ENCODE peak calls at places on chromosome 10, in four cellular contexts. One of them, this sample, is unnamed. For H3K4me1, the result is how much of the 10 kb centered on the place peaks cover.

GRCh38 chr10:131114846-131115245 is 196.7 kb downstream of the TCERG1L start:
- DNase-seq in suprapubic skin: no peak
- DNase-seq in A549: no peak
- DNase-seq in heart left ventricle: no peak
- DNase-seq in this sample: no peak

GRCh38 chr10:29328988-29329387 is 40.1 kb downstream of the LYZL1 start:
- DNase-seq in suprapubic skin: no peak
- DNase-seq in A549: no peak
- DNase-seq in heart left ventricle: peak
- DNase-seq in this sample: no peak

GRCh38 chr10:101694674-101695403 is at the start of gene FBXW4:
- DNase-seq in suprapubic skin: peak
- DNase-seq in A549: peak
- DNase-seq in heart left ventricle: peak
- DNase-seq in this sample: peak

GRCh38 chr10:17001961-17002749 is 127.5 kb downstream of the CUBN start:
- DNase-seq in suprapubic skin: no peak
- DNase-seq in A549: no peak
- DNase-seq in heart left ventricle: peak
- DNase-seq in this sample: no peak

GRCh38 chr10:122336332-122336731 is 38.2 kb upstream of the PLEKHA1 start:
- DNase-seq in suprapubic skin: no peak
- DNase-seq in A549: no peak
- DNase-seq in heart left ventricle: no peak
- DNase-seq in this sample: no peak

GRCh38 chr10:1542941-1543340 is 194.4 kb downstream of the ADARB2 start:
- DNase-seq in suprapubic skin: no peak
- DNase-seq in A549: no peak
- DNase-seq in heart left ventricle: no peak
- DNase-seq in this sample: peak

GRCh38 chr10:126006906-126007305 is 110.5 kb downstream of the FANK1 start:
- DNase-seq in suprapubic skin: no peak
- DNase-seq in A549: no peak
- DNase-seq in heart left ventricle: no peak
- DNase-seq in this sample: no peak

GRCh38 chr10:111475720-111476119 is 398.9 kb downstream of the ADRA2A start:
- DNase-seq in suprapubic skin: no peak
- DNase-seq in A549: no peak
- DNase-seq in heart left ventricle: no peak
- DNase-seq in this sample: no peak

GRCh38 chr10:5466451-5466996 is 32.8 kb downstream of the CALML5 start:
- DNase-seq in suprapubic skin: no peak
- DNase-seq in A549: no peak
- DNase-seq in heart left ventricle: no peak
- DNase-seq in this sample: peak

GRCh38 chr10:69383485-69384089 is 33.1 kb downstream of the TACR2 start:
- DNase-seq in suprapubic skin: no peak
- DNase-seq in A549: no peak
- DNase-seq in heart left ventricle: peak
- DNase-seq in this sample: no peak

GRCh38 chr10:89861584-89862287 is 160.3 kb downstream of the KIF20B start:
- DNase-seq in suprapubic skin: no peak
- DNase-seq in A549: no peak
- DNase-seq in heart left ventricle: no peak
- DNase-seq in this sample: no peak

GRCh38 chr10:92751827-92752226 is 62.1 kb downstream of the HHEX start:
- DNase-seq in suprapubic skin: no peak
- DNase-seq in A549: no peak
- DNase-seq in heart left ventricle: no peak
- DNase-seq in this sample: no peak

GRCh38 chr10:118977022-118977599 is 52.4 kb upstream of the NANOS1 start:
- DNase-seq in suprapubic skin: peak
- DNase-seq in A549: no peak
- DNase-seq in heart left ventricle: no peak
- DNase-seq in this sample: no peak

GRCh38 chr10:17144757-17145156 is 15.1 kb upstream of the CUBN start:
- DNase-seq in suprapubic skin: no peak
- DNase-seq in A549: no peak
- DNase-seq in heart left ventricle: no peak
- DNase-seq in this sample: no peak

GRCh38 chr10:47290338-47290737 is 9.7 kb upstream of the GDF10 start:
- DNase-seq in suprapubic skin: peak
- DNase-seq in A549: no peak
- DNase-seq in heart left ventricle: no peak
- DNase-seq in this sample: no peak

GRCh38 chr10:103564799-103565365 is 71.4 kb downstream of the NEURL1 start:
- DNase-seq in suprapubic skin: no peak
- DNase-seq in A549: peak
- DNase-seq in heart left ventricle: no peak
- DNase-seq in this sample: no peak

GRCh38 chr10:12530017-12530416 is 180.7 kb downstream of the CAMK1D start:
- DNase-seq in suprapubic skin: peak
- DNase-seq in A549: no peak
- DNase-seq in heart left ventricle: no peak
- DNase-seq in this sample: no peak

GRCh38 chr10:110852897-110853296 is 18.8 kb upstream of the PDCD4 start:
- DNase-seq in suprapubic skin: no peak
- DNase-seq in A549: no peak
- DNase-seq in heart left ventricle: no peak
- DNase-seq in this sample: no peak

GRCh38 chr10:42973870-42974692 is 102.8 kb upstream of the RET start:
- DNase-seq in suprapubic skin: no peak
- DNase-seq in A549: no peak
- DNase-seq in heart left ventricle: peak
- DNase-seq in this sample: no peak

GRCh38 chr10:92418221-92418620 is 127.3 kb downstream of the MARCHF5 start:
- DNase-seq in suprapubic skin: no peak
- DNase-seq in A549: no peak
- DNase-seq in heart left ventricle: no peak
- DNase-seq in this sample: no peak

GRCh38 chr10:132162021-132162531 is 24.7 kb upstream of the DPYSL4 start:
- DNase-seq in suprapubic skin: no peak
- DNase-seq in A549: no peak
- DNase-seq in heart left ventricle: no peak
- DNase-seq in this sample: no peak

GRCh38 chr10:22617516-22617915 is 96.9 kb downstream of the PIP4K2A start:
- DNase-seq in suprapubic skin: no peak
- DNase-seq in A549: no peak
- DNase-seq in heart left ventricle: no peak
- DNase-seq in this sample: no peak

GRCh38 chr10:50464004-50464409 is 159.7 kb downstream of the SGMS1 start:
- DNase-seq in suprapubic skin: no peak
- DNase-seq in A549: no peak
- DNase-seq in heart left ventricle: peak
- DNase-seq in this sample: no peak

GRCh38 chr10:47319798-47320197 is 2.5 kb upstream of the GDF2 start:
- DNase-seq in suprapubic skin: peak
- DNase-seq in A549: no peak
- DNase-seq in heart left ventricle: no peak
- DNase-seq in this sample: no peak

GRCh38 chr10:70510904-70511303 is 32.3 kb downstream of the PALD1 start:
- DNase-seq in suprapubic skin: no peak
- DNase-seq in A549: no peak
- DNase-seq in heart left ventricle: no peak
- DNase-seq in this sample: no peak

GRCh38 chr10:117284726-117285494 is 44.0 kb downstream of the SLC18A2 start:
- DNase-seq in suprapubic skin: no peak
- DNase-seq in A549: no peak
- DNase-seq in heart left ventricle: no peak
- DNase-seq in this sample: no peak

GRCh38 chr10:87925570-87925969 is 62.1 kb downstream of the PTEN start:
- DNase-seq in suprapubic skin: no peak
- DNase-seq in A549: no peak
- DNase-seq in heart left ventricle: no peak
- DNase-seq in this sample: no peak

GRCh38 chr10:47059606-47060311 is 148.5 kb downstream of the PTPN20 start:
- DNase-seq in suprapubic skin: peak
- DNase-seq in A549: no peak
- DNase-seq in heart left ventricle: no peak
- DNase-seq in this sample: no peak

GRCh38 chr10:89392974-89393373 is 551 bp downstream of the IFIT1 start:
- DNase-seq in suprapubic skin: no peak
- DNase-seq in A549: no peak
- DNase-seq in heart left ventricle: no peak
- DNase-seq in this sample: no peak

GRCh38 chr10:24027107-24027506 is 181.8 kb upstream of the KIAA1217 start:
- DNase-seq in suprapubic skin: no peak
- DNase-seq in A549: no peak
- DNase-seq in heart left ventricle: no peak
- DNase-seq in this sample: no peak

GRCh38 chr10:132299381-132300336 is 8.1 kb downstream of the STK32C start:
- DNase-seq in suprapubic skin: peak
- DNase-seq in A549: no peak
- DNase-seq in heart left ventricle: no peak
- DNase-seq in this sample: no peak

GRCh38 chr10:97585439-97585811 is 1.2 kb downstream of the HOGA1 start:
- DNase-seq in suprapubic skin: no peak
- DNase-seq in A549: no peak
- DNase-seq in heart left ventricle: no peak
- DNase-seq in this sample: no peak

GRCh38 chr10:97582169-97582568 is 2.0 kb upstream of the HOGA1 start:
- DNase-seq in suprapubic skin: no peak
- DNase-seq in A549: no peak
- DNase-seq in heart left ventricle: no peak
- DNase-seq in this sample: no peak

GRCh38 chr10:97584798-97585438 is 729 bp downstream of the HOGA1 start:
- DNase-seq in suprapubic skin: no peak
- DNase-seq in A549: no peak
- DNase-seq in heart left ventricle: no peak
- DNase-seq in this sample: no peak

GRCh38 chr10:97583476-97583875 is 713 bp upstream of the HOGA1 start:
- DNase-seq in suprapubic skin: no peak
- DNase-seq in A549: no peak
- DNase-seq in heart left ventricle: no peak
- DNase-seq in this sample: no peak

DNA sequence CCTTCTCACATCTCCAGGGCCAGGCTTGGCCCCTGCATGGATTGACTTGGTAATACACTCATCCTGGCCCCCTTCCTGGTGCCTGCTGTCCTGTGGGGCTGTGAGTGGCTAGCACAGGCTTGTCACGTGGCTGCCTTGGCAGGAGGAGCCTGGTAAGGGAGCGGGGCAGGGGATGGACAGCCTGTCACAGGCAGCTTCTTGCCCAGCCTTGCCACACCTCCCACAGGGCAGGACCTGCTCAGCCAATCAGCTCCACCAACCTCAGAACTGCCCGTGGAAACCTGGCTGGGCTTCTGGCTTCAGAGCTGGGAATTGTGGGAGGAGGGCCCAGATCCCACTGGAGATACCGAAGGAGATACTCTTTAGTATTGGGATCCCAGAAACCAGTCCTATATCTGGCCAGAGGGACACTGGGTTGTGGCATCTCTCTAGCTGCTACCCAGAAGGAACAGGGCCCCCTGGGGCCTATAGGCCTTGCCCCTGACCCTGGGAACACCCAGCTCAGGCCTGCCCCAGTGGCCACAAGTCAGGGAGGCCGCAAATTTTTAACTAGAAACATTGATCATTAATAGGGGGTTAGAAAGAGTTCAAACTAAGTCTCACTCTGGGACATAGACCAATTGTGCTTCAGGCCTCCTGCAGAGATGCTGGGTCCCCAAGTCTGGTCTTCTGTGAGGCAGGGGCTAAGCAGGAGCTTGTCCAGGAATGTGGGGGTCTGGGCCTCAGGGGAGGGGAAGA is at the start of gene HOGA1:
- DNase-seq in suprapubic skin: no peak
- DNase-seq in A549: peak
- DNase-seq in heart left ventricle: peak
- DNase-seq in this sample: peak
- TF ChIP-seq POLR2A in suprapubic skin: no peak
- TF ChIP-seq POLR2A in A549: peak
- TF ChIP-seq POLR2A in heart left ventricle: peak
- TF ChIP-seq POLR2A in this sample: no peak

DNA sequence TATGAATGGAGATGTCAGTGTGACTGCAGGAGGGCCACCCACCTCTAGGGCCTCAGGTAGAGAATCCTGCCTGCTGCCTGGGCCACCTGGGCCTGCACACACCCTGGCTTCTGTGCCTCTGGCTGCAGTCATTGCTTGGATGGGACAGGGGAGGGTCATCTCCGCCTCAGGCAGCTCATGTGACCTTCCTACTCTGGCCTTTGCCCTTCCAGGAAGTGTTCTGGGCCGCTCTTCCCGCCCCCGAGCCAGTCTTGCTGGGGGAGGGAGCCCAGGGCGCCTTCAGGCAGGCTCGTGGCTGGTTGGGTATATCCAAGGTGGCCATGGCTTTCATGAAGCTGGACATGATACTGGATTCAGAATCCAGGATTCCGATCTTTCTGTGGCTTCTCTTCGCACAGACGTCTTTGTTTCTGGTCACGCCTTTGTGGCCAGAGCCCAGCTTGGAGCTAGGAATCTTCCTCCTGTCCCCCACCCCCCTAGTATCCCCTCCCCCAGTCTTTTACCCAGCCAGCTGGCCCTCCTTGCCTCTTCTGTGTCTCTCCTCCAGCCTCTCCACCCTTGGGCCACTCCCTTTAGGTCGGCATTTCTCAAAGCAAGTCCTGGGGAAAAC is 119.5 kb downstream of the ZMIZ1 start:
- DNase-seq in suprapubic skin: no peak
- DNase-seq in A549: no peak
- DNase-seq in heart left ventricle: no peak
- DNase-seq in this sample: no peak
- H3K4me1 ChIP-seq in suprapubic skin: half or more
- H3K4me1 ChIP-seq in A549: half or more
- H3K4me1 ChIP-seq in heart left ventricle: half or more
- H3K4me1 ChIP-seq in this sample: under half

DNA sequence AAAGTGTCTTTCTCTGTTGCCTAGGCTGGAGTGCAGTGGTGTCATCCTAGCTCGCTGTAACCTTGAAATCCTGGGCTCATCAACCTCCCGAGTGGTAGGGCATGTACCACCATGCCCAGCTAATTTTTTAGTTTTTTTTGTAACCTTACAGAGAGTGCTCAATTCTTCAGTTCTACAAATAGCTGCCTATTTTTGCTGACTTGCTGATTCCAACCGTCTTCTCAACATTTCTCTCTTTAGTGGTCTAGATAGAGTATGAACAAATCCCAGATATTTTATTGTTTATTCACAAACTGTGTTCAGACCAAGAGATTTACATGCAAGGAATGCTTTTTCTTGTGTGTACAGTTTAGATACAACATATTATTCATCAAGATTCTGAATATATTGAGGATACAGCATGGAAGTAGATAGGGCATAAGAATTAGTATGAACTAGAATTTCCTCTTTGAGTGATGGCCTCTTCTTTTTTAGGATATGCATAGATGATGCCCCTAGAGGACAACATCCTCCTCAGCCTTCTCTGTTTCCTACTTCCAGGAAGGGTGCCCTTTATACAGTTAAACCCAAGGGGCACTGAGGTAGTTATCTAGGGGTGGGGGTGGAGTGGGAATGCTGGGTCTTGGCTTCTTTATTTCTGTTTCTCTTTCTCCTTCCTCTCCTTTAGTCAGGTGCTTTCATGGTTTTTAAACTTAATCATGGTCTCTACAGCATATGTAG is 26.0 kb downstream of the PRPF18 start:
- DNase-seq in suprapubic skin: no peak
- DNase-seq in A549: no peak
- DNase-seq in heart left ventricle: no peak
- DNase-seq in this sample: no peak
- TF ChIP-seq CTCF in suprapubic skin: no peak
- TF ChIP-seq CTCF in A549: no peak
- TF ChIP-seq CTCF in heart left ventricle: no peak
- TF ChIP-seq CTCF in this sample: no peak

GRCh38 chr10:91367558-91367957 is 42.6 kb upstream of the HECTD2 start:
- DNase-seq in suprapubic skin: no peak
- DNase-seq in A549: no peak
- DNase-seq in heart left ventricle: no peak
- DNase-seq in this sample: no peak
- TF ChIP-seq POLR2A in suprapubic skin: no peak
- TF ChIP-seq POLR2A in A549: no peak
- TF ChIP-seq POLR2A in heart left ventricle: no peak
- TF ChIP-seq POLR2A in this sample: no peak